ENCODE peak calls at places on chromosomes 5 and 9, in four cellular contexts. F is posterior cingulate gyrus, J is iris pigment epithelial cell, O is ELF-1. T is an unnamed sample.

GRCh38 chr5:38714240-38714639 is 131.6 kb upstream of the OSMR start:
- DNase-seq in F (no peak), O (no peak), J (no peak), T (no peak)

GRCh38 chr9:97389249-97389648 is 22.6 kb upstream of the TDRD7 start:
- DNase-seq in J (no peak), O (no peak), F (no peak), T (no peak)

GRCh38 chr5:133120156-133120750 is 68.4 kb downstream of the HSPA4 start:
- DNase-seq in F (no peak), J (no peak), O (no peak), T (no peak)

GRCh38 chr5:71922584-71923106 is 184.6 kb upstream of the MAP1B start:
- DNase-seq in O (peak), F (no peak), J (peak), T (no peak)

GRCh38 chr5:173329370-173330150 is 1.3 kb upstream of the STC2 start:
- DNase-seq in J (no peak), F (no peak), O (peak), T (no peak)

GRCh38 chr5:176481659-176482213 is 33.6 kb downstream of the FAF2 start:
- DNase-seq in F (no peak), J (peak), O (no peak), T (no peak)

GRCh38 chr5:20105915-20106314 is 117.9 kb upstream of the CDH18 start:
- DNase-seq in J (no peak), O (no peak), F (no peak), T (no peak)

GRCh38 chr5:6686916-6687409 is 26.3 kb upstream of the TENT4A start:
- DNase-seq in J (peak), O (peak), F (no peak), T (no peak)

GRCh38 chr5:87137280-87137679 is 130.4 kb upstream of the RASA1 start:
- DNase-seq in J (no peak), O (no peak), F (no peak), T (no peak)

GRCh38 chr9:75054373-75055001 is 26.4 kb upstream of the CARNMT1 start:
- DNase-seq in J (peak), O (no peak), F (no peak), T (no peak)

GRCh38 chr9:116100711-116101111 is 52.9 kb upstream of the PAPPA start:
- DNase-seq in J (peak), O (no peak), F (no peak), T (no peak)

GRCh38 chr5:97427235-97427634 is 244.2 kb upstream of the RIOK2 start:
- DNase-seq in O (no peak), J (no peak), F (no peak), T (no peak)

GRCh38 chr9:95903398-95903797 is 27.9 kb downstream of the ERCC6L2 start:
- DNase-seq in O (no peak), J (no peak), F (no peak), T (no peak)

GRCh38 chr5:96984506-96985192 is 48.8 kb downstream of the LNPEP start:
- DNase-seq in J (peak), O (no peak), F (no peak), T (no peak)

GRCh38 chr5:84191296-84191695 is 193.4 kb downstream of the EDIL3 start:
- DNase-seq in O (no peak), F (no peak), J (no peak), T (no peak)

GRCh38 chr5:141788296-141788980 is 89.8 kb downstream of the PCDH1 start:
- DNase-seq in F (no peak), J (no peak), O (no peak), T (no peak)

GRCh38 chr5:172003750-172004149 is 2.7 kb downstream of the FBXW11 start:
- DNase-seq in O (no peak), F (no peak), J (no peak), T (no peak)

GRCh38 chr9:74304598-74304997 is 192.5 kb upstream of the RORB start:
- DNase-seq in F (no peak), O (no peak), J (no peak), T (no peak)

GRCh38 chr5:124675921-124676846 is 70.3 kb downstream of the ZNF608 start:
- DNase-seq in F (no peak), J (no peak), O (no peak), T (no peak)

GRCh38 chr5:154395407-154396106 is 50.2 kb upstream of the SAP30L start:
- DNase-seq in F (no peak), J (peak), O (peak), T (no peak)

GRCh38 chr5:53303105-53303504 is 177.3 kb upstream of the FST start:
- DNase-seq in O (no peak), F (no peak), J (peak), T (no peak)

GRCh38 chr5:42374722-42375273 is 48.4 kb upstream of the GHR start:
- DNase-seq in J (no peak), F (no peak), O (no peak), T (no peak)

GRCh38 chr5:160843240-160843639 is 8.8 kb downstream of the ATP10B start:
- DNase-seq in O (no peak), J (no peak), F (no peak), T (no peak)

GRCh38 chr5:143397302-143398052 is 6.0 kb downstream of the NR3C1 start:
- DNase-seq in J (no peak), F (no peak), O (no peak), T (no peak)

GRCh38 chr9:131870156-131870555 is 130.3 kb upstream of the RAPGEF1 start:
- DNase-seq in J (no peak), O (no peak), F (no peak), T (no peak)

GRCh38 chr5:136729901-136730355 is 364.6 kb upstream of the TRPC7 start:
- DNase-seq in J (peak), O (no peak), F (no peak), T (no peak)

GRCh38 chr9:132673355-132673754 is 3.1 kb downstream of the GTF3C4 start:
- DNase-seq in O (peak), J (peak), F (no peak), T (no peak)

GRCh38 chr5:160479926-160480325 is 58.3 kb downstream of the PTTG1 start:
- DNase-seq in F (peak), O (no peak), J (peak), T (peak)

GRCh38 chr9:86585422-86586143 is 231.4 kb upstream of the TUT7 start:
- DNase-seq in F (no peak), J (peak), O (peak), T (no peak)

GRCh38 chr5:3715048-3715447 is 119.4 kb downstream of the IRX1 start:
- DNase-seq in F (no peak), O (no peak), J (no peak), T (no peak)

GRCh38 chr5:91469517-91470165 is 86.5 kb upstream of the ARRDC3 start:
- DNase-seq in J (peak), O (peak), F (peak), T (no peak)

GRCh38 chr5:37722236-37723146 is 117.3 kb downstream of the GDNF start:
- DNase-seq in O (no peak), F (no peak), J (peak), T (no peak)

GRCh38 chr5:139919308-139919707 is 123.7 kb downstream of the PSD2 start:
- DNase-seq in O (no peak), J (peak), F (no peak), T (no peak)

GRCh38 chr5:42825422-42826148 is 13.9 kb upstream of the SELENOP start:
- DNase-seq in F (no peak), J (no peak), O (no peak), T (no peak)

GRCh38 chr5:154823605-154824004 is 26.8 kb downstream of the FAXDC2 start:
- DNase-seq in F (no peak), O (no peak), J (no peak), T (no peak)

GRCh38 chr9:23826120-23826629 is at the start of gene ELAVL2:
- DNase-seq in O (peak), J (peak), F (peak), T (peak)

GRCh38 chr5:39794511-39794910 is 369.7 kb upstream of the DAB2 start:
- DNase-seq in O (no peak), F (no peak), J (peak), T (no peak)

GRCh38 chr5:95530441-95530840 is 24.3 kb downstream of the SKIC3 start:
- DNase-seq in F (no peak), O (no peak), J (peak), T (no peak)

GRCh38 chr5:179142434-179143198 is 82.4 kb downstream of the ZNF354C start:
- DNase-seq in J (peak), O (no peak), F (no peak), T (no peak)

GRCh38 chr5:130528474-130528873 is 624.2 kb downstream of the CHSY3 start:
- DNase-seq in J (peak), O (no peak), F (no peak), T (no peak)